ENCODE peak calls at places on chromosomes 11 and 22, in four cellular contexts. One of them, this sample, is unnamed.
A peak's percentile ranks its signal among the peaks of the same experiment; 100 is the strongest.

GRCh38 chr22:22369962-22370265 is 125.3 kb downstream of the VPREB1 start:
- DNase-seq in left lung: no peak
- DNase-seq in endothelial cell: no peak
- DNase-seq in BJ: no peak
- DNase-seq in this sample: no peak

GRCh38 chr11:86464509-86465221 is 90.0 kb downstream of the CCDC81 start:
- DNase-seq in left lung: no peak
- DNase-seq in endothelial cell: no peak
- DNase-seq in BJ: no peak
- DNase-seq in this sample: no peak

GRCh38 chr11:9784602-9785315 is 120.9 kb downstream of the SWAP70 start:
- DNase-seq in left lung: no peak
- DNase-seq in endothelial cell: no peak
- DNase-seq in BJ: no peak
- DNase-seq in this sample: no peak

GRCh38 chr11:64876835-64877341 is 1.5 kb downstream of the EHD1 start:
- DNase-seq in left lung: peak; percentile 65
- DNase-seq in endothelial cell: no peak
- DNase-seq in BJ: peak; percentile 67
- DNase-seq in this sample: peak; percentile 83

GRCh38 chr22:49487950-49488349 is 339.7 kb downstream of the BRD1 start:
- DNase-seq in left lung: no peak
- DNase-seq in endothelial cell: no peak
- DNase-seq in BJ: no peak
- DNase-seq in this sample: no peak

GRCh38 chr11:2175659-2176058 is 4.0 kb upstream of the TH start:
- DNase-seq in left lung: no peak
- DNase-seq in endothelial cell: no peak
- DNase-seq in BJ: no peak
- DNase-seq in this sample: no peak

GRCh38 chr11:125166347-125166841 is 1.8 kb downstream of the PKNOX2 start:
- DNase-seq in left lung: no peak
- DNase-seq in endothelial cell: peak; percentile 45
- DNase-seq in BJ: no peak
- DNase-seq in this sample: no peak

GRCh38 chr22:29313126-29314071 is 2.1 kb downstream of the RASL10A start:
- DNase-seq in left lung: no peak
- DNase-seq in endothelial cell: no peak
- DNase-seq in BJ: no peak
- DNase-seq in this sample: peak; percentile 60

GRCh38 chr22:43946391-43946680 is 8.9 kb upstream of the SAMM50 start:
- DNase-seq in left lung: no peak
- DNase-seq in endothelial cell: no peak
- DNase-seq in BJ: no peak
- DNase-seq in this sample: no peak

GRCh38 chr11:117096140-117096972 is 1.9 kb downstream of the SIK3 start:
- DNase-seq in left lung: no peak
- DNase-seq in endothelial cell: no peak
- DNase-seq in BJ: peak; percentile 44
- DNase-seq in this sample: no peak

GRCh38 chr22:47012589-47013365 is 250.3 kb downstream of the TBC1D22A start:
- DNase-seq in left lung: no peak
- DNase-seq in endothelial cell: no peak
- DNase-seq in BJ: peak; percentile 44
- DNase-seq in this sample: no peak